ENCODE peak calls at places on chromosome 20, in nine cellular contexts. L, P, K, S, E, X, Z, N and U are unnamed samples.
A peak's percentile ranks its signal among the peaks of the same experiment; 100 is the strongest.

GRCh38 chr20:23032056-23032455 is 3.1 kb upstream of the SSTR4 start:
- DNase-seq in L (no peak), P (no peak), K (no peak), S (no peak), E (no peak), X (no peak), Z (no peak), N (no peak), U (no peak)

GRCh38 chr20:15942130-15942529 is 631.1 kb downstream of the KIF16B start:
- DNase-seq in L (no peak), P (no peak), K (no peak), S (no peak), E (no peak), X (no peak), Z (no peak), N (no peak), U (no peak)

GRCh38 chr20:11980263-11980662 is 62.6 kb downstream of the BTBD3 start:
- DNase-seq in L (no peak), P (no peak), K (no peak), S (no peak), E (no peak), X (no peak), Z (no peak), N (peak; percentile 32), U (no peak)

GRCh38 chr20:47360489-47361267 is 4.2 kb upstream of the ZMYND8 start:
- DNase-seq in L (peak; percentile 81), P (peak; percentile 96), K (peak; percentile 100), S (peak; percentile 62), E (no peak), X (no peak), Z (peak; percentile 55), N (peak; percentile 95), U (peak; percentile 66)

GRCh38 chr20:61784801-61785566 is 280.7 kb downstream of the TAF4 start:
- DNase-seq in L (no peak), P (no peak), K (no peak), S (no peak), E (no peak), X (no peak), Z (no peak), N (no peak), U (no peak)

GRCh38 chr20:38340693-38341092 is 5.6 kb upstream of the LBP start:
- DNase-seq in L (no peak), P (no peak), K (no peak), S (no peak), E (no peak), X (no peak), Z (no peak), N (no peak), U (no peak)

GRCh38 chr20:3121271-3121911 is 36.9 kb upstream of the AVP start:
- DNase-seq in L (no peak), P (no peak), K (no peak), S (no peak), E (no peak), X (no peak), Z (no peak), N (no peak), U (no peak)

GRCh38 chr20:57779401-57780003 is 69.7 kb upstream of the PMEPA1 start:
- DNase-seq in L (no peak), P (no peak), K (no peak), S (no peak), E (no peak), X (no peak), Z (no peak), N (no peak), U (no peak)

GRCh38 chr20:48262396-48262795 is 477.1 kb upstream of the SULF2 start:
- DNase-seq in L (no peak), P (no peak), K (no peak), S (no peak), E (no peak), X (no peak), Z (no peak), N (no peak), U (no peak)

GRCh38 chr20:35939264-35939663 is 15.0 kb downstream of the SCAND1 start:
- DNase-seq in L (no peak), P (no peak), K (no peak), S (no peak), E (no peak), X (no peak), Z (no peak), N (no peak), U (no peak)

GRCh38 chr20:38228436-38228835 is 32.1 kb downstream of the KIAA1755 start:
- DNase-seq in L (no peak), P (no peak), K (no peak), S (no peak), E (no peak), X (no peak), Z (no peak), N (peak; percentile 25), U (no peak)

GRCh38 chr20:50244352-50245149 is 53.9 kb downstream of the CEBPB start:
- DNase-seq in L (no peak), P (peak; percentile 6), K (no peak), S (no peak), E (no peak), X (no peak), Z (no peak), N (peak; percentile 56), U (no peak)

GRCh38 chr20:6057139-6057538 is 3.3 kb upstream of the LRRN4 start:
- DNase-seq in L (no peak), P (no peak), K (no peak), S (no peak), E (no peak), X (no peak), Z (no peak), N (no peak), U (no peak)

GRCh38 chr20:63946986-63947637 is 9.1 kb downstream of the UCKL1 start:
- DNase-seq in L (no peak), P (peak; percentile 77), K (no peak), S (no peak), E (no peak), X (no peak), Z (no peak), N (no peak), U (no peak)

GRCh38 chr20:47790032-47790965 is 5.0 kb upstream of the SULF2 start:
- DNase-seq in L (no peak), P (no peak), K (no peak), S (no peak), E (no peak), X (no peak), Z (peak; percentile 22), N (no peak), U (no peak)